ENCODE peak calls at places on chromosomes 5 and 9, in five cellular contexts. X is AG04450, L is fibroblast of pulmonary artery, M is HFF-Myc, A is esophagus squamous epithelium. C is an unnamed sample.

GRCh38 chr5:146380714-146381113 is 42.1 kb downstream of the POU4F3 start:
- DNase-seq in L (no peak), X (no peak), M (no peak), A (no peak), C (no peak)

GRCh38 chr5:173643964-173644363 is 27.5 kb upstream of the BOD1 start:
- DNase-seq in X (no peak), L (peak; percentile 11), M (no peak), A (no peak), C (no peak)

GRCh38 chr9:92726971-92727715 is 37.5 kb downstream of the BICD2 start:
- DNase-seq in X (no peak), M (no peak), A (no peak), L (peak; percentile 62), C (no peak)

GRCh38 chr5:169850407-169850806 is 129.9 kb downstream of the INSYN2B start:
- DNase-seq in M (no peak), L (no peak), A (no peak), X (no peak), C (no peak)

GRCh38 chr5:66960373-66961137 is 236.0 kb downstream of the CD180 start:
- DNase-seq in X (no peak), A (no peak), L (peak; percentile 39), M (no peak), C (no peak)

GRCh38 chr9:126650830-126651341 is 37.2 kb downstream of the LMX1B start:
- DNase-seq in L (no peak), A (no peak), X (no peak), M (no peak), C (no peak)

GRCh38 chr9:109779711-109780452 is at the start of gene PALM2AKAP2:
- DNase-seq in X (no peak), M (peak; percentile 30), A (no peak), L (peak; percentile 60), C (peak; percentile 75)

GRCh38 chr5:1055896-1056610 is 47.5 kb downstream of the NKD2 start:
- DNase-seq in X (no peak), M (no peak), A (no peak), L (no peak), C (no peak)

GRCh38 chr5:65801332-65801731 is 79.3 kb downstream of the NLN start:
- DNase-seq in M (no peak), L (peak; percentile 77), A (no peak), X (no peak), C (peak; percentile 16)

GRCh38 chr9:113708821-113709713 is 167.0 kb upstream of the ZNF618 start:
- DNase-seq in L (no peak), X (no peak), M (no peak), A (no peak), C (peak; percentile 58)

GRCh38 chr5:13993926-13994325 is 49.4 kb upstream of the DNAH5 start:
- DNase-seq in A (no peak), M (no peak), X (no peak), L (no peak), C (no peak)

GRCh38 chr5:127176769-127177168 is 103.5 kb upstream of the C5orf63 start:
- DNase-seq in A (no peak), M (no peak), L (no peak), X (no peak), C (no peak)

GRCh38 chr9:71690058-71690691 is 78.1 kb downstream of the CEMIP2 start:
- DNase-seq in X (no peak), A (no peak), L (peak; percentile 23), M (no peak), C (peak; percentile 47)

GRCh38 chr5:180286-180918 is 10.9 kb upstream of the LRRC14B start:
- DNase-seq in M (no peak), X (no peak), L (no peak), A (no peak), C (no peak)

GRCh38 chr9:88184986-88185385 is 46.7 kb upstream of the SPATA31C2 start:
- DNase-seq in A (no peak), X (no peak), L (no peak), M (no peak), C (no peak)

GRCh38 chr5:31523041-31523440 is 8.9 kb downstream of the DROSHA start:
- DNase-seq in M (no peak), A (no peak), X (no peak), L (no peak), C (no peak)

GRCh38 chr5:1553642-1554409 is 30.1 kb upstream of the LPCAT1 start:
- DNase-seq in L (no peak), X (no peak), A (no peak), M (no peak), C (no peak)

GRCh38 chr5:146680846-146681585 is 165.0 kb upstream of the GPR151 start:
- DNase-seq in L (no peak), X (no peak), M (no peak), A (no peak), C (peak; percentile 54)

GRCh38 chr5:116880150-116880549 is 305.5 kb upstream of the SEMA6A start:
- DNase-seq in A (no peak), L (no peak), M (no peak), X (no peak), C (no peak)

GRCh38 chr9:126347093-126347492 is 20.5 kb downstream of the MVB12B start:
- DNase-seq in M (no peak), L (no peak), X (no peak), A (no peak), C (no peak)

GRCh38 chr9:112717669-112718331 is at the start of gene INIP:
- DNase-seq in M (peak; percentile 88), L (peak; percentile 97), X (peak; percentile 84), A (peak; percentile 77), C (peak; percentile 98)

GRCh38 chr9:108162664-108163063 is 673.1 kb upstream of the KLF4 start:
- DNase-seq in X (peak; percentile 26), M (peak; percentile 30), A (no peak), L (peak; percentile 79), C (peak; percentile 43)

GRCh38 chr5:370311-370958 is 48.9 kb downstream of the AHRR start:
- DNase-seq in A (no peak), M (no peak), X (no peak), L (no peak), C (no peak)

GRCh38 chr5:112491257-112491656 is 72.2 kb upstream of the EPB41L4A start:
- DNase-seq in M (no peak), A (no peak), L (no peak), X (no peak), C (peak; percentile 19)
- TF ChIP-seq CTCF in M (peak; percentile 54), A (peak; percentile 27), L (peak; percentile 39), X (peak; percentile 36), C (peak; percentile 39)

GRCh38 chr5:177132504-177133118 is 962 bp upstream of the NSD1 start:
- DNase-seq in L (no peak), M (no peak), X (no peak), A (no peak), C (peak; percentile 10)
- H3K4me3 ChIP-seq in L (no peak overlapping the region), M (no peak overlapping the region), X (no peak overlapping the region), A (peak overlapping the region; percentile 85), C (no peak overlapping the region)

GRCh38 chr5:155759984-155760383 is 567.0 kb upstream of the SGCD start:
- DNase-seq in X (no peak), M (no peak), L (no peak), A (no peak), C (no peak)
- TF ChIP-seq CTCF in X (no peak), M (no peak), L (no peak), A (no peak), C (no peak)

GRCh38 chr5:128532776-128533175 is 5.3 kb downstream of the FBN2 start:
- DNase-seq in M (no peak), A (no peak), L (no peak), X (no peak), C (no peak)

GRCh38 chr5:128532127-128532526 is 5.9 kb downstream of the FBN2 start:
- DNase-seq in X (no peak), M (no peak), L (no peak), A (no peak), C (no peak)

DNA sequence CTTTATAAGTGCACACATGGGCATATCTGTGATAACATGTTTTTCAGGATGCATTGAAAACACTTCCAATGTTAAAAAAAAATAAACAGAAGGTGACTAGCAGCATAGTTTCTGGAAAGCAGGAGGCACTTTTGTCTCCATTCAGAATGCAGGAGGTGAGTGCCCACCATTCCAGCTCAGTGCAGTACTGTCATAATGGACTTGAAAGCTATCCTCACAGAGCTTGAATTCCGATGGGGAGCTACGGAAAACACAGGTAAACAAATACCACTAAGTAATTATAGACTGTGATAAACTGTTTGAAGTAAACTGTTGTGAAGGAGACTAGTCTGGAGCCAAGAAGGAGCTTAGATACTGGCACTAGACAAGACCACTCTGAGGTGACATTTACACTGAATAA is 9.9 kb downstream of the FBN2 start:
- DNase-seq in A (no peak), M (no peak), X (no peak), L (no peak), C (no peak)
- H3K4me3 ChIP-seq in A (no peak overlapping the region), M (no peak overlapping the region), X (no peak overlapping the region), L (no peak overlapping the region), C (no peak overlapping the region)

GRCh38 chr5:103474671-103475070 is 87.9 kb downstream of the NUDT12 start:
- DNase-seq in L (peak; percentile 31), X (no peak), A (no peak), M (no peak), C (no peak)
- TF ChIP-seq CTCF in L (peak; percentile 14), X (no peak), A (no peak), M (no peak), C (no peak)

GRCh38 chr9:90502134-90502533 is 140.5 kb downstream of the DIRAS2 start:
- DNase-seq in M (no peak), A (no peak), X (no peak), L (no peak), C (no peak)
- H3K4me3 ChIP-seq in M (no peak overlapping the region), A (no peak overlapping the region), X (no peak overlapping the region), L (no peak overlapping the region), C (no peak overlapping the region)

DNA sequence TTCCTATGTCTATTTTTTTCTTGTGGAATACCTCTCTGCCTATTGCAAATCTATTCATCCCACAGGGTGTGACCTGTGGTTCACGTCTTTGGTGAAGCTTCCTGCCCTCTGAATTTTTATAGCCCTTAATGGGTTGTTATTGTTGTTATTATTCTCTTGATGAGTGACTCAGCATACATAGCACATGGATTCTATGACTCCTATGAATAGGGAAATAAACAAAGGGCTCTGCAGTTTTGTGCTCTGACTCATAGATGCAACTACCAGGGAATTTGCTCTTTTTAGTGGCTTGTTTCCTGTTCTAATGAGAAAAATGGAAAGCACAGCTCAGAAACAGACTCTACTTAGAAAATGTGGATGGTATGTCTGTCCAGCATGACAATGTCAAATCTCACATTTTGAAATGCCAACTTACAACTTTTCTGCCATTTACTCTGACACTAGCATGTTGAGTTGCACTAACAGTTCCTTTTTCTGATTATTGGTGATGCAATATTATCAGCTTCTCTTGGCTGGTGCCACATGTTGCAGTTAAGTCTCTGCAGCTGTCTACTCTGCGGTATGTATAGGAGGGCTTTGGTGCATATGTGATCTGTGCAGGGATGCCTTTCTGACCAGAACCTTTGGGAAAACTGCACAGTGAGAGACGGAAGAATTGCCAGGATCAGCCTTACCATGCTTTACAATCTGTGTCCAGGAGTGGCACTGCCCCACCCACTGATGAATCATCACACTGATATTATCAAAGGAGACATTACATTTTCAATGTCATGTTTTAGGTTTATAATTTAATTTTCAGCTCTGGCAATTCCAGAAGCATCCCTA is 996.4 kb upstream of the WWC1 start:
- DNase-seq in A (no peak), L (peak; percentile 92), X (peak; percentile 68), M (peak; percentile 94), C (peak; percentile 88)
- TF ChIP-seq CTCF in A (no peak), L (no peak), X (no peak), M (no peak), C (no peak)